ENCODE peak calls at places on chromosomes 13 and 19, in six cellular contexts. V is psoas muscle; Z is effector memory CD4-positive, alpha-beta T cell; S is AG04450; Y is GM03348; L is T-helper 2 cell. Q is an unnamed sample.

GRCh38 chr13:97879646-97880297 is 73.7 kb upstream of the IPO5 start:
- DNase-seq in V (no peak), Z (no peak), S (peak), Y (peak), L (no peak), Q (no peak)

GRCh38 chr13:49042476-49042875 is 66.8 kb downstream of the FNDC3A start:
- DNase-seq in V (no peak), Z (no peak), S (no peak), Y (no peak), L (no peak), Q (no peak)

GRCh38 chr19:35040826-35041547 is 534 bp upstream of the HPN start:
- DNase-seq in V (peak), Z (no peak), S (no peak), Y (no peak), L (no peak), Q (no peak)

GRCh38 chr19:49149652-49150105 is 5.5 kb downstream of the HRC start:
- DNase-seq in V (peak), Z (no peak), S (peak), Y (peak), L (no peak), Q (no peak)

GRCh38 chr19:18611327-18612050 is 1.2 kb upstream of the TMEM59L start:
- DNase-seq in V (no peak), Z (no peak), S (no peak), Y (no peak), L (no peak), Q (no peak)

GRCh38 chr13:36509369-36509768 is 77.1 kb downstream of the CCNA1 start:
- DNase-seq in V (no peak), Z (no peak), S (no peak), Y (no peak), L (no peak), Q (no peak)

GRCh38 chr19:8481191-8481590 is 21.2 kb downstream of the PRAM1 start:
- DNase-seq in V (no peak), Z (no peak), S (no peak), Y (no peak), L (no peak), Q (no peak)

GRCh38 chr19:4057913-4058695 is 8.6 kb downstream of the ZBTB7A start:
- DNase-seq in V (peak), Z (no peak), S (peak), Y (peak), L (no peak), Q (no peak)

GRCh38 chr19:13931582-13932378 is 6.4 kb downstream of the PODNL1 start:
- DNase-seq in V (no peak), Z (no peak), S (no peak), Y (peak), L (no peak), Q (no peak)

GRCh38 chr13:39210961-39211534 is 172.8 kb downstream of the NHLRC3 start:
- DNase-seq in V (no peak), Z (no peak), S (no peak), Y (peak), L (no peak), Q (no peak)

GRCh38 chr19:54470991-54471782 is 1.9 kb downstream of the CDC42EP5 start:
- DNase-seq in V (peak), Z (no peak), S (no peak), Y (peak), L (no peak), Q (no peak)

GRCh38 chr19:5943623-5944022 is 29.6 kb downstream of the CAPS start:
- DNase-seq in V (no peak), Z (no peak), S (no peak), Y (no peak), L (no peak), Q (no peak)

GRCh38 chr13:114155923-114156883 is 22.9 kb upstream of the CFAP97D2 start:
- DNase-seq in V (no peak), Z (no peak), S (no peak), Y (no peak), L (no peak), Q (no peak)

GRCh38 chr19:3184847-3185481 is 766 bp upstream of the NCLN start:
- DNase-seq in V (peak), Z (no peak), S (no peak), Y (peak), L (peak), Q (no peak)

GRCh38 chr13:83992566-83993358 is 110.5 kb upstream of the SLITRK1 start:
- DNase-seq in V (no peak), Z (no peak), S (no peak), Y (no peak), L (no peak), Q (no peak)

GRCh38 chr13:29561918-29562317 is 33.6 kb downstream of the SLC7A1 start:
- DNase-seq in V (no peak), Z (no peak), S (no peak), Y (no peak), L (no peak), Q (no peak)

GRCh38 chr13:99265823-99266426 is 7.7 kb upstream of the GPR18 start:
- DNase-seq in V (no peak), Z (no peak), S (no peak), Y (peak), L (no peak), Q (peak)

GRCh38 chr19:50567052-50567841 is 988 bp downstream of the LRRC4B start:
- DNase-seq in V (no peak), Z (no peak), S (no peak), Y (no peak), L (no peak), Q (no peak)

Q was measured in Panc1.